ENCODE peak calls at places on chromosomes 1 and 21, in four cellular contexts. G is GM12878, A is K562, D is H1. E is an unnamed sample.

GRCh38 chr1:1954831-1955441 is 35.9 kb upstream of the TMEM52 start:
- DNase-seq in G (no peak), A (peak), D (no peak), E (no peak)

GRCh38 chr21:31898898-31899630 is 26.2 kb downstream of the HUNK start:
- DNase-seq in G (no peak), A (no peak), D (no peak), E (no peak)

GRCh38 chr1:232149302-232150201 is 480.4 kb downstream of the SIPA1L2 start:
- DNase-seq in G (no peak), A (no peak), D (no peak), E (peak)

GRCh38 chr1:181077576-181078242 is 10.8 kb upstream of the IER5 start:
- DNase-seq in G (no peak), A (no peak), D (no peak), E (peak)

GRCh38 chr1:66452162-66452561 is 81.8 kb upstream of the SGIP1 start:
- DNase-seq in G (no peak), A (no peak), D (no peak), E (no peak)

GRCh38 chr1:184792450-184792969 is 37.9 kb upstream of the EDEM3 start:
- DNase-seq in G (no peak), A (no peak), D (no peak), E (peak)

GRCh38 chr1:90773812-90774211 is 56.7 kb upstream of the BARHL2 start:
- DNase-seq in G (no peak), A (no peak), D (no peak), E (no peak)

GRCh38 chr1:80629304-80629837 is 1171.4 kb upstream of the ADGRL2 start:
- DNase-seq in G (no peak), A (no peak), D (no peak), E (no peak)

GRCh38 chr1:19720973-19721372 is 56.3 kb downstream of the HTR6 start:
- DNase-seq in G (no peak), A (no peak), D (no peak), E (no peak)

GRCh38 chr1:87024936-87025537 is 110.6 kb downstream of the HS2ST1 start:
- DNase-seq in G (no peak), A (peak), D (no peak), E (peak)

GRCh38 chr1:99571092-99571734 is 74.7 kb upstream of the PALMD start:
- DNase-seq in G (no peak), A (no peak), D (no peak), E (no peak)

GRCh38 chr21:25283720-25284119 is 323.6 kb downstream of the MRPL39 start:
- DNase-seq in G (no peak), A (no peak), D (no peak), E (peak)

GRCh38 chr1:59081795-59082194 is 215.1 kb upstream of the FGGY start:
- DNase-seq in G (no peak), A (no peak), D (no peak), E (no peak)

GRCh38 chr1:76687324-76688018 is 179.8 kb upstream of the ST6GALNAC5 start:
- DNase-seq in G (no peak), A (no peak), D (no peak), E (no peak)

GRCh38 chr1:51926171-51926812 is 47.8 kb upstream of the NRDC start:
- DNase-seq in G (no peak), A (peak), D (no peak), E (peak)

GRCh38 chr1:12565094-12565965 is 52.7 kb downstream of the DHRS3 start:
- DNase-seq in G (no peak), A (no peak), D (no peak), E (no peak)

GRCh38 chr1:96557336-96557735 is 164.2 kb upstream of the PTBP2 start:
- DNase-seq in G (no peak), A (no peak), D (no peak), E (peak)

GRCh38 chr1:48203287-48203900 is 19.1 kb upstream of the SLC5A9 start:
- DNase-seq in G (no peak), A (peak), D (no peak), E (peak)

GRCh38 chr21:46056450-46056903 is 41.4 kb upstream of the COL6A2 start:
- DNase-seq in G (no peak), A (no peak), D (no peak), E (peak)

GRCh38 chr21:45064618-45065399 is 9.6 kb upstream of the ADARB1 start:
- DNase-seq in G (no peak), A (no peak), D (no peak), E (no peak)

GRCh38 chr1:231971397-231972233 is 345.0 kb downstream of the DISC1 start:
- DNase-seq in G (no peak), A (no peak), D (no peak), E (peak)

GRCh38 chr21:31072486-31072885 is 34.2 kb upstream of the KRTAP19-8 start:
- DNase-seq in G (no peak), A (no peak), D (no peak), E (no peak)

GRCh38 chr1:177912991-177913390 is 56.9 kb downstream of the SEC16B start:
- DNase-seq in G (no peak), A (no peak), D (no peak), E (no peak)

GRCh38 chr1:9842781-9843575 is 19.2 kb upstream of the CLSTN1 start:
- DNase-seq in G (no peak), A (no peak), D (no peak), E (no peak)

GRCh38 chr1:211589782-211590721 is 11.1 kb upstream of the SLC30A1 start:
- DNase-seq in G (no peak), A (peak), D (no peak), E (peak)

GRCh38 chr1:115764541-115764940 is 4.0 kb downstream of the CASQ2 start:
- DNase-seq in G (no peak), A (peak), D (no peak), E (peak)

GRCh38 chr1:156291226-156292061 is 4.0 kb downstream of the GLMP start:
- DNase-seq in G (no peak), A (peak), D (peak), E (peak)

GRCh38 chr21:35199733-35200015 is 150.6 kb upstream of the RUNX1 start:
- DNase-seq in G (no peak), A (no peak), D (no peak), E (no peak)

GRCh38 chr1:185701650-185702049 is 32.5 kb upstream of the HMCN1 start:
- DNase-seq in G (no peak), A (no peak), D (no peak), E (no peak)

GRCh38 chr1:43705334-43705733 is 2.0 kb upstream of the ST3GAL3 start:
- DNase-seq in G (no peak), A (no peak), D (no peak), E (no peak)

GRCh38 chr1:21241761-21242581 is 48.3 kb downstream of the ECE1 start:
- DNase-seq in G (no peak), A (no peak), D (no peak), E (peak)

DNA sequence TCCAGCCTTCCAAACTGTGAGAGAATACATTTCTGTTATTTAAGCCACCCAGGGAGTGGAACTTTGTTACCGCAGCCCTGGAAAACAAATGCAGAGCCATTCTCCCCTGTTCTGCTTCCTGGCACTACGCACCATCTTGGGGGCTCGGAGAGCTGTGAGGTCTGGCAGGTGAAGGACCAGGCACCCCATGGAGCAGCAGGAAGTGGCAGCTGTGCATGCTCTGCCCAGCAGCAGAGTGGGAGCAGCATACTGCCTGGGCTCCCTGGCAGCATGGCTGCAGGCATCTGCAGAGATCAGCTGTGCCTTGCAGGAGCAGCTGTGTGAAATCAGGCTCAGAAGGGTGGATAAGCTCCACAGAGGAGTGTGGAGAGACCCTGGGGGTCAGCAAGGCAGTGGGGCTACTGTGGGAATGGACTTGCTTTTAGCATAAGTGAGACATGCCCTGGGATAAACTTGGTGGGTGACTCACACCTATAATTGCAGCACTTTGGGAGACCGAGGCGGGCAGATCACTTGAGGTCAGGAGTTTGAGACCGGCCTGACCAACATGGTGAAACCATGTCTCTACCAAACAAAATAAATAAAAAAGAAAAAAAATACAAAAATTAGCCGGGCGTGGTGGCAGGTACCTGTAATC is 17.7 kb upstream of the ZSCAN20 start:
- DNase-seq in G (no peak), A (no peak), D (no peak), E (no peak)
- TF ChIP-seq CHD1 in G (no peak), A (no peak), D (no peak), E (no peak)

DNA sequence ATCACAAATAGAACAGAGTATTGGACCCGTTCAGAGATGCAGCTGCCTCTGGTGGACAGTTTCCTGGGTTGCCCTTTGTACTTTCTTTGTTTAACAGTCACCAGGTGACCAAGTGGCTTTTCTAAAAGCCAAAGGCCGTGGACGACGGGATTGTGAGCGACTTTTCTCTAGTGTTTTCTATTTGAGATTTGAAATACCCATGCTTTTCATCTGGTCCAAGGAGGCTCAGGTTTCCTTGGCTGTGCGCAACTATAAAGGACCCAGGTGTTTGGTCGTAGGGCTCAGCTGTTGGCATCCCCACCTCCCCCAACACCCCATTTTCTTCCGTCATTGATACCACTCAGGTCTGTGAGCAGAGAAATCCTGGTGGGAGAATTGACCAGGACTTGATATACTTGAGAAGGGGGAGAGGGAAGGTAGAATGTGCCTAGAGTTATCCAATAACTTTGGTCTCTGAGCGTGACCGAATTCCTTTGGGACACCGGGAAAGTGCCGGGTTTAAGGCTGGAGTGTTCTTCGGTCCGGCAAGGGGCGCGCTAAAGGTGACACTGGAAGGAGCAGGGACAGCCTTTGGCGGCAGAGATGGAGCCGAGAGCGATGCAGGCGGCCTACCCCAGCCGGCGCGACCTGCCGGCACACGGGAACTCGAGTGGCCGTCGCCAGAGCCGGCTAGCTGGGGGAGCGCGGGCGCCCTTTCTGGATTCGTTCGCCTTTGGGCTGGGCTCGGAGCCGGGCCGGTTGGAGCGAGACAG is 83.4 kb upstream of the BMP8A start:
- DNase-seq in G (no peak), A (no peak), D (no peak), E (no peak)
- TF ChIP-seq CHD1 in G (no peak), A (no peak), D (no peak), E (no peak)

GRCh38 chr1:227489572-227489971 is 73.8 kb upstream of the ZNF678 start:
- DNase-seq in G (no peak), A (no peak), D (no peak), E (no peak)
- TF ChIP-seq CHD1 in G (no peak), A (no peak), D (no peak), E (no peak)

DNA sequence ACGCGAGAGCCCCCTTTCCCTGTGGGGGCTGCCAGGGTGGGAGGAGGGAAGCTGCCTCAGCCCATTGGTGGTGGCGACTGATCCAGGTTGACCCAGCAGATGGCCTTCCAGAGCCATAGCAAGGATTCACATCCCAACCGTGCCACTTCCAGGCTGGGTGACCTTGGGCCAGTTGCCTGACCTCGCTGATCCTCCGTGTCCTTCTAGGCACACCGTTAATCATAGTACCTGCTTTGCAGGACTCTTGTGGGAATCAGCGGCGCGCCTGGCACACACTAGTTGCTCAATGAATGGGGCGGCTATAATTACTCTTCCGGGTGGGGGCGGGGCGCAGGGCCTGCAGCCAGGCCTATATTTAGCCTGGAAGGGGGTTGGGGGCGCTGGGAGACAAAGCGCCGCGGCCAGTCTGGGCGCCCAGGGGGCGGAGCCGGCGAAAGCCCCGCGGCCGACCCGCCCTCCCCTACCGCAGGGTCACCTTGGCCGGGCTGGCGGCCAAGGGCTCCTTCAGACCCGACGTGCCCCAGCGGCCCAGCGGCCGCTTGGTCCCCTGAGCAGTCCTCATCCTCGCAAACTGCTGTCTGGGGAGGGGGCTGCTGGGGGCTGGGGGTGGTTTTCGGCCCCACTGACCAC is 5.1 kb downstream of the HSPB7 start:
- DNase-seq in G (peak), A (peak), D (peak), E (peak)
- TF ChIP-seq CHD1 in G (no peak), A (no peak), D (no peak), E (no peak)

GRCh38 chr1:228691926-228692325 is 43.4 kb upstream of the RHOU start:
- DNase-seq in G (no peak), A (peak), D (no peak), E (peak)
- TF ChIP-seq CHD1 in G (no peak), A (no peak), D (no peak), E (no peak)

GRCh38 chr1:78277253-78277652 is 213.5 kb upstream of the PTGFR start:
- DNase-seq in G (no peak), A (no peak), D (no peak), E (peak)
- TF ChIP-seq CHD1 in G (no peak), A (no peak), D (no peak), E (no peak)

E was measured in IMR-90.